ENCODE peak calls at places on chromosome 19, in six cellular contexts. One of them, this sample, is unnamed.

GRCh38 chr19:34224996-34225658 is 29.2 kb upstream of the GARRE1 start:
- DNase-seq in Caco-2: no peak
- DNase-seq in Calu3: no peak
- DNase-seq in coronary artery: no peak
- DNase-seq in HL-60: no peak
- DNase-seq in OCI-LY7: no peak
- DNase-seq in this sample: no peak

GRCh38 chr19:42553292-42554045 is 25.2 kb upstream of the CEACAM1 start:
- DNase-seq in Caco-2: no peak
- DNase-seq in Calu3: no peak
- DNase-seq in coronary artery: no peak
- DNase-seq in HL-60: peak
- DNase-seq in OCI-LY7: no peak
- DNase-seq in this sample: no peak

GRCh38 chr19:39126593-39127187 is 1.1 kb downstream of the PAK4 start:
- DNase-seq in Caco-2: peak
- DNase-seq in Calu3: peak
- DNase-seq in coronary artery: peak
- DNase-seq in HL-60: no peak
- DNase-seq in OCI-LY7: no peak
- DNase-seq in this sample: no peak

GRCh38 chr19:42480335-42481095 is 37.8 kb upstream of the CXCL17 start:
- DNase-seq in Caco-2: peak
- DNase-seq in Calu3: peak
- DNase-seq in coronary artery: no peak
- DNase-seq in HL-60: no peak
- DNase-seq in OCI-LY7: no peak
- DNase-seq in this sample: no peak

GRCh38 chr19:9953802-9954542 is 17.7 kb upstream of the OLFM2 start:
- DNase-seq in Caco-2: no peak
- DNase-seq in Calu3: no peak
- DNase-seq in coronary artery: no peak
- DNase-seq in HL-60: no peak
- DNase-seq in OCI-LY7: no peak
- DNase-seq in this sample: no peak

GRCh38 chr19:15248648-15249559 is 16.7 kb upstream of the EPHX3 start:
- DNase-seq in Caco-2: no peak
- DNase-seq in Calu3: peak
- DNase-seq in coronary artery: peak
- DNase-seq in HL-60: no peak
- DNase-seq in OCI-LY7: no peak
- DNase-seq in this sample: no peak

GRCh38 chr19:10292206-10292788 is 2.5 kb downstream of the ICAM5 start:
- DNase-seq in Caco-2: peak
- DNase-seq in Calu3: peak
- DNase-seq in coronary artery: no peak
- DNase-seq in HL-60: no peak
- DNase-seq in OCI-LY7: peak
- DNase-seq in this sample: peak

GRCh38 chr19:37778613-37779138 is 710 bp downstream of the ZNF573 start:
- DNase-seq in Caco-2: peak
- DNase-seq in Calu3: no peak
- DNase-seq in coronary artery: no peak
- DNase-seq in HL-60: peak
- DNase-seq in OCI-LY7: peak
- DNase-seq in this sample: no peak

GRCh38 chr19:20167020-20167644 is at the start of gene ZNF486:
- DNase-seq in Caco-2: peak
- DNase-seq in Calu3: no peak
- DNase-seq in coronary artery: peak
- DNase-seq in HL-60: peak
- DNase-seq in OCI-LY7: peak
- DNase-seq in this sample: peak

DNA sequence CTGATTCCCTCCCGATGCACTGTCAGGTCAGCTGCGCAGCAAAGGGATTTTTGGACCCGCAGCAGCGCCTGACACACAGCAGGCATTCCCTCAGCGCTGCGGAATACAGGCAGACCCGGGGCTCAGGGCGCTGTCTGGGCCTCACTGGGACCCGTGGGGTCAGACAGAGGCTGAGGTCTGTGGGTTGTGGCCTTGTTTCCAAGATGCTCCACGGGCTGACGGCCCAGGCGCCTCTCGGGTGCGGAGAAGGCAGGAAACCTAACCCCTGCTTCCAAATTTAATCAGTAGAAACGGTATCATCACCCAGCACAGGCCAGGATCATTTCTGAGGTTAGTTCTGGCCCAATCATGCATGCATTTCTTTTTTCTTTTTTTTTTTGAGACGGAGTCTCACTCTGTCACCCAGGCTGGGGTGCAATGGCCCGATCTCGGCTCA is 686 bp upstream of the RNF126 start:
- DNase-seq in Caco-2: no peak
- DNase-seq in Calu3: no peak
- DNase-seq in coronary artery: no peak
- DNase-seq in HL-60: no peak
- DNase-seq in OCI-LY7: no peak
- DNase-seq in this sample: no peak
- TF ChIP-seq CTCF in Caco-2: no peak
- TF ChIP-seq CTCF in Calu3: no peak
- TF ChIP-seq CTCF in coronary artery: no peak
- TF ChIP-seq CTCF in HL-60: no peak
- TF ChIP-seq CTCF in OCI-LY7: no peak
- TF ChIP-seq CTCF in this sample: no peak

GRCh38 chr19:5323475-5323811 is 17.2 kb downstream of the PTPRS start:
- DNase-seq in Caco-2: no peak
- DNase-seq in Calu3: no peak
- DNase-seq in coronary artery: no peak
- DNase-seq in HL-60: no peak
- DNase-seq in OCI-LY7: no peak
- DNase-seq in this sample: no peak

GRCh38 chr19:5321066-5321642 is 19.5 kb downstream of the PTPRS start:
- DNase-seq in Caco-2: no peak
- DNase-seq in Calu3: no peak
- DNase-seq in coronary artery: no peak
- DNase-seq in HL-60: no peak
- DNase-seq in OCI-LY7: no peak
- DNase-seq in this sample: no peak

GRCh38 chr19:5319516-5319915 is 21.1 kb downstream of the PTPRS start:
- DNase-seq in Caco-2: no peak
- DNase-seq in Calu3: no peak
- DNase-seq in coronary artery: no peak
- DNase-seq in HL-60: no peak
- DNase-seq in OCI-LY7: no peak
- DNase-seq in this sample: no peak

GRCh38 chr19:5324947-5325346 is 15.7 kb downstream of the PTPRS start:
- DNase-seq in Caco-2: no peak
- DNase-seq in Calu3: no peak
- DNase-seq in coronary artery: no peak
- DNase-seq in HL-60: no peak
- DNase-seq in OCI-LY7: no peak
- DNase-seq in this sample: no peak

GRCh38 chr19:5321851-5322681 is 18.5 kb downstream of the PTPRS start:
- DNase-seq in Caco-2: no peak
- DNase-seq in Calu3: no peak
- DNase-seq in coronary artery: no peak
- DNase-seq in HL-60: no peak
- DNase-seq in OCI-LY7: peak
- DNase-seq in this sample: peak
- TF ChIP-seq CTCF in Caco-2: no peak
- TF ChIP-seq CTCF in Calu3: no peak
- TF ChIP-seq CTCF in coronary artery: no peak
- TF ChIP-seq CTCF in HL-60: no peak
- TF ChIP-seq CTCF in OCI-LY7: peak
- TF ChIP-seq CTCF in this sample: no peak

GRCh38 chr19:50549927-50550593 is 18.2 kb downstream of the LRRC4B start:
- DNase-seq in Caco-2: no peak
- DNase-seq in Calu3: no peak
- DNase-seq in coronary artery: no peak
- DNase-seq in HL-60: no peak
- DNase-seq in OCI-LY7: no peak
- DNase-seq in this sample: no peak

GRCh38 chr19:50548191-50549058 is 19.8 kb downstream of the LRRC4B start:
- DNase-seq in Caco-2: no peak
- DNase-seq in Calu3: no peak
- DNase-seq in coronary artery: no peak
- DNase-seq in HL-60: no peak
- DNase-seq in OCI-LY7: no peak
- DNase-seq in this sample: no peak

GRCh38 chr19:50546527-50547221 is 21.6 kb downstream of the LRRC4B start:
- DNase-seq in Caco-2: no peak
- DNase-seq in Calu3: no peak
- DNase-seq in coronary artery: no peak
- DNase-seq in HL-60: no peak
- DNase-seq in OCI-LY7: no peak
- DNase-seq in this sample: no peak

GRCh38 chr19:50549059-50549926 is 18.9 kb downstream of the LRRC4B start:
- DNase-seq in Caco-2: no peak
- DNase-seq in Calu3: no peak
- DNase-seq in coronary artery: no peak
- DNase-seq in HL-60: no peak
- DNase-seq in OCI-LY7: no peak
- DNase-seq in this sample: no peak

DNA sequence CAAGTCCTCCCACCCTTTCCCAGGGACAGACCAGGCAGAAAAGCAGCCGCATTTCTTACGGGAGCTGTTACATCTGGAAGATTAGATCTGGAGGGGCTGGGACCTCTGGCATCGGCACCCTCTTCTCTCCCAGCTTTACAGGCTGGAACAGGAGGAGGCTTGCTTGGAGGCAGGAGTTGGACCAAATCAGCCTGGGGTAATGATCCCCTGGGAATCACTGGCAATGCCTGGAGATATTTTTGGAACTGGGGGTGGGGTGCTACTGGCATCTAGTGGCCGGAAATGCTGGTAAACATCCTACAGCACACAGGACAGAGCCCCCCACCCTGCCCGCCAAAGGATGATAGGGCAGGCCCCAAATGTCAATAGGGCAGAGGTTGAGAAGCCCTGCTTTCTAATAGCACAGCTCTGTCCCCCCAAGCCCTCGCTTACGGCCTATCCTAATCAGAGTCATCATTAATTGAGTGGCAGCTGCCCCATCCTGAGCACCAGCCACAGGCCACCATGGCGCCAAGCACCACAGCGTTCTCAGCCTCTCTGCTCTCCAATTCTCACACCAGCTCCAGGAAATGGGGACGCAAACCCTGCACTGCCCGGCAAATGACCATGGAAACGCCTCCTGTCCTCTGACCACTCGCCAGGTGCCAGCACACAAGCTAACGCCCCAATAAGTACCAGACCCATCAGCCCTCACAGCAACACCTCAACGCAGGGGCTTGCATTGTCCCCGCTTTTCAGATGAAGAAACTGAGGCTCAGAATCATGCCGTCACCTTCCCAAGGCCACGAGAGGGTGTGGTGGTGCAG is 20.6 kb downstream of the LRRC4B start:
- DNase-seq in Caco-2: no peak
- DNase-seq in Calu3: no peak
- DNase-seq in coronary artery: no peak
- DNase-seq in HL-60: no peak
- DNase-seq in OCI-LY7: no peak
- DNase-seq in this sample: no peak
- TF ChIP-seq CTCF in Caco-2: peak
- TF ChIP-seq CTCF in Calu3: no peak
- TF ChIP-seq CTCF in coronary artery: peak
- TF ChIP-seq CTCF in HL-60: no peak
- TF ChIP-seq CTCF in OCI-LY7: peak
- TF ChIP-seq CTCF in this sample: no peak

GRCh38 chr19:1624458-1624857 is 19.2 kb upstream of the UQCR11 start:
- DNase-seq in Caco-2: peak
- DNase-seq in Calu3: no peak
- DNase-seq in coronary artery: no peak
- DNase-seq in HL-60: no peak
- DNase-seq in OCI-LY7: peak
- DNase-seq in this sample: peak
- TF ChIP-seq CTCF in Caco-2: peak
- TF ChIP-seq CTCF in Calu3: peak
- TF ChIP-seq CTCF in coronary artery: no peak
- TF ChIP-seq CTCF in HL-60: peak
- TF ChIP-seq CTCF in OCI-LY7: peak
- TF ChIP-seq CTCF in this sample: peak

GRCh38 chr19:30997222-30997621 is 352.0 kb downstream of the TSHZ3 start:
- DNase-seq in Caco-2: no peak
- DNase-seq in Calu3: no peak
- DNase-seq in coronary artery: no peak
- DNase-seq in HL-60: no peak
- DNase-seq in OCI-LY7: no peak
- DNase-seq in this sample: no peak

GRCh38 chr19:30999726-31000125 is 349.5 kb downstream of the TSHZ3 start:
- DNase-seq in Caco-2: no peak
- DNase-seq in Calu3: no peak
- DNase-seq in coronary artery: no peak
- DNase-seq in HL-60: no peak
- DNase-seq in OCI-LY7: no peak
- DNase-seq in this sample: no peak

GRCh38 chr19:31000913-31001312 is 348.3 kb downstream of the TSHZ3 start:
- DNase-seq in Caco-2: no peak
- DNase-seq in Calu3: no peak
- DNase-seq in coronary artery: no peak
- DNase-seq in HL-60: no peak
- DNase-seq in OCI-LY7: no peak
- DNase-seq in this sample: no peak

GRCh38 chr19:31002852-31003251 is 346.4 kb downstream of the TSHZ3 start:
- DNase-seq in Caco-2: no peak
- DNase-seq in Calu3: no peak
- DNase-seq in coronary artery: no peak
- DNase-seq in HL-60: no peak
- DNase-seq in OCI-LY7: no peak
- DNase-seq in this sample: no peak
- TF ChIP-seq CTCF in Caco-2: no peak
- TF ChIP-seq CTCF in Calu3: no peak
- TF ChIP-seq CTCF in coronary artery: no peak
- TF ChIP-seq CTCF in HL-60: no peak
- TF ChIP-seq CTCF in OCI-LY7: no peak
- TF ChIP-seq CTCF in this sample: no peak

GRCh38 chr19:16782719-16783118 is 46.5 kb upstream of the SIN3B start:
- DNase-seq in Caco-2: no peak
- DNase-seq in Calu3: no peak
- DNase-seq in coronary artery: no peak
- DNase-seq in HL-60: no peak
- DNase-seq in OCI-LY7: no peak
- DNase-seq in this sample: no peak

GRCh38 chr19:16777811-16778210 is 51.4 kb upstream of the SIN3B start:
- DNase-seq in Caco-2: no peak
- DNase-seq in Calu3: no peak
- DNase-seq in coronary artery: no peak
- DNase-seq in HL-60: no peak
- DNase-seq in OCI-LY7: no peak
- DNase-seq in this sample: no peak

GRCh38 chr19:16779539-16780163 is 49.5 kb upstream of the SIN3B start:
- DNase-seq in Caco-2: no peak
- DNase-seq in Calu3: no peak
- DNase-seq in coronary artery: no peak
- DNase-seq in HL-60: no peak
- DNase-seq in OCI-LY7: no peak
- DNase-seq in this sample: no peak

GRCh38 chr19:16773939-16774338 is 54.3 kb downstream of the NWD1 start:
- DNase-seq in Caco-2: no peak
- DNase-seq in Calu3: no peak
- DNase-seq in coronary artery: no peak
- DNase-seq in HL-60: no peak
- DNase-seq in OCI-LY7: no peak
- DNase-seq in this sample: no peak

GRCh38 chr19:16778796-16779411 is 50.3 kb upstream of the SIN3B start:
- DNase-seq in Caco-2: peak
- DNase-seq in Calu3: peak
- DNase-seq in coronary artery: no peak
- DNase-seq in HL-60: peak
- DNase-seq in OCI-LY7: peak
- DNase-seq in this sample: peak
- TF ChIP-seq CTCF in Caco-2: peak
- TF ChIP-seq CTCF in Calu3: peak
- TF ChIP-seq CTCF in coronary artery: no peak
- TF ChIP-seq CTCF in HL-60: peak
- TF ChIP-seq CTCF in OCI-LY7: peak
- TF ChIP-seq CTCF in this sample: peak

This sample was measured in natural killer cell.